ENCODE peak calls at places on chromosome 1, in four cellular contexts. R is sciatic nerve; L is effector CD4-positive, alpha-beta T cell; A is heart left ventricle. Z is an unnamed sample.

GRCh38 chr1:172451002-172451443 is 7.2 kb upstream of the PIGC start:
- DNase-seq in A (no peak), L (no peak), R (no peak), Z (no peak)

GRCh38 chr1:3212453-3213230 is 143.6 kb downstream of the PRDM16 start:
- DNase-seq in L (no peak), A (no peak), R (no peak), Z (no peak)

GRCh38 chr1:15962176-15962575 is 13.7 kb downstream of the ZBTB17 start:
- DNase-seq in A (no peak), R (no peak), L (no peak), Z (no peak)

GRCh38 chr1:178959543-178960460 is 65.9 kb upstream of the FAM20B start:
- DNase-seq in R (no peak), L (no peak), A (no peak), Z (no peak)

GRCh38 chr1:226061793-226062557 is 541 bp upstream of the H3-3A start:
- DNase-seq in A (peak), R (peak), L (peak), Z (peak)

GRCh38 chr1:115314765-115315164 is 23.3 kb downstream of the NGF start:
- DNase-seq in R (no peak), A (no peak), L (no peak), Z (no peak)

GRCh38 chr1:42979888-42980800 is 21.5 kb upstream of the SLC2A1 start:
- DNase-seq in R (no peak), A (no peak), L (no peak), Z (no peak)

GRCh38 chr1:229597877-229598276 is 28.0 kb downstream of the TAF5L start:
- DNase-seq in L (no peak), R (no peak), A (no peak), Z (no peak)

GRCh38 chr1:172497230-172497629 is 35.7 kb upstream of the SUCO start:
- DNase-seq in R (no peak), L (no peak), A (no peak), Z (no peak)

GRCh38 chr1:116329524-116330341 is 43.3 kb upstream of the ATP1A1 start:
- DNase-seq in R (no peak), L (no peak), A (no peak), Z (no peak)

GRCh38 chr1:18940303-18941020 is 16.0 kb downstream of the IFFO2 start:
- DNase-seq in R (no peak), A (no peak), L (no peak), Z (no peak)

GRCh38 chr1:159941867-159942560 is 3.4 kb downstream of the IGSF9 start:
- DNase-seq in R (no peak), A (no peak), L (no peak), Z (no peak)

GRCh38 chr1:185045793-185046441 is 559 bp downstream of the RNF2 start:
- DNase-seq in A (no peak), L (peak), R (peak), Z (no peak)

Z was measured in effector memory CD8-positive, alpha-beta T cell.